ENCODE peak calls at places on chromosomes 3 and 15, in four cellular contexts. Y is stimulated activated CD4-positive, alpha-beta T cell treated with anti-CD3 and anti-CD28 coated beads, TNF-alpha, amount 100 ng/mL, for 24 hours; V is central memory CD4-positive, alpha-beta T cell; K is activated CD4-positive, alpha-beta T cell treated with anti-CD3 and anti-CD28 coated beads for 48 hours. M is an unnamed sample.

GRCh38 chr3:30752961-30753360 is 141.5 kb downstream of the GADL1 start:
- DNase-seq in Y (no peak), V (no peak), K (peak; percentile 21), M (no peak)

GRCh38 chr3:15055019-15055557 is 10.0 kb downstream of the MRPS25 start:
- DNase-seq in Y (peak; percentile 63), V (peak; percentile 46), K (peak; percentile 79), M (peak; percentile 55)

GRCh38 chr15:70057931-70058641 is 39.6 kb downstream of the TLE3 start:
- DNase-seq in Y (no peak), V (no peak), K (no peak), M (no peak)

GRCh38 chr3:128400683-128401082 is 66.0 kb downstream of the DNAJB8 start:
- DNase-seq in Y (no peak), V (no peak), K (no peak), M (no peak)

GRCh38 chr15:100623301-100623700 is 20.9 kb downstream of the ASB7 start:
- DNase-seq in Y (no peak), V (no peak), K (no peak), M (no peak)

GRCh38 chr15:48577495-48577894 is 68.0 kb downstream of the FBN1 start:
- DNase-seq in Y (no peak), V (no peak), K (no peak), M (no peak)

GRCh38 chr3:53498993-53499641 is 4.7 kb downstream of the CACNA1D start:
- DNase-seq in Y (no peak), V (no peak), K (no peak), M (no peak)

GRCh38 chr15:38746211-38746610 is 181.6 kb upstream of the RASGRP1 start:
- DNase-seq in Y (no peak), V (no peak), K (no peak), M (no peak)

GRCh38 chr3:177174607-177175006 is 22.7 kb downstream of the TBL1XR1 start:
- DNase-seq in Y (no peak), V (no peak), K (no peak), M (no peak)

GRCh38 chr3:31610700-31611275 is 78.1 kb downstream of the STT3B start:
- DNase-seq in Y (no peak), V (no peak), K (no peak), M (no peak)

GRCh38 chr15:76812381-76812780 is 92.8 kb downstream of the SCAPER start:
- DNase-seq in Y (no peak), V (no peak), K (no peak), M (no peak)

GRCh38 chr15:88396382-88396781 is 70.8 kb downstream of the MRPL46 start:
- DNase-seq in Y (no peak), V (no peak), K (no peak), M (no peak)

GRCh38 chr15:51726302-51727073 is 11.0 kb downstream of the LYSMD2 start:
- DNase-seq in Y (no peak), V (no peak), K (peak; percentile 57), M (peak; percentile 16)

GRCh38 chr15:79724804-79725203 is 172.0 kb downstream of the MTHFS start:
- DNase-seq in Y (no peak), V (no peak), K (no peak), M (no peak)

GRCh38 chr15:71314956-71315537 is 199.8 kb downstream of the THSD4 start:
- DNase-seq in Y (no peak), V (no peak), K (no peak), M (no peak)

GRCh38 chr3:108590443-108590842 is 921 bp downstream of the DZIP3 start:
- DNase-seq in Y (no peak), V (no peak), K (no peak), M (no peak)

GRCh38 chr15:100671858-100672543 is 69.6 kb downstream of the ASB7 start:
- DNase-seq in Y (no peak), V (no peak), K (no peak), M (no peak)

GRCh38 chr15:26235148-26235769 is 372.1 kb upstream of the ATP10A start:
- DNase-seq in Y (no peak), V (no peak), K (no peak), M (no peak)

GRCh38 chr15:95770191-95770590 is 560.3 kb upstream of the NR2F2 start:
- DNase-seq in Y (no peak), V (no peak), K (no peak), M (no peak)

GRCh38 chr3:132624790-132625189 is 27.7 kb downstream of the ACKR4 start:
- DNase-seq in Y (no peak), V (no peak), K (no peak), M (no peak)

GRCh38 chr3:160163259-160163878 is 61.9 kb upstream of the C3orf80 start:
- DNase-seq in Y (no peak), V (no peak), K (no peak), M (no peak)

GRCh38 chr3:54696313-54696712 is 231.5 kb downstream of the LRTM1 start:
- DNase-seq in Y (no peak), V (no peak), K (no peak), M (no peak)

GRCh38 chr3:179276001-179276400 is 25.1 kb upstream of the KCNMB3 start:
- DNase-seq in Y (no peak), V (no peak), K (no peak), M (no peak)

GRCh38 chr3:5160926-5161858 is 26.3 kb upstream of the EDEM1 start:
- DNase-seq in Y (no peak), V (no peak), K (peak; percentile 32), M (no peak)

GRCh38 chr3:14142567-14143270 is 17.9 kb downstream of the TMEM43 start:
- DNase-seq in Y (no peak), V (peak; percentile 88), K (peak; percentile 51), M (peak; percentile 39)

GRCh38 chr3:191958980-191959671 is 498.2 kb downstream of the PYDC2 start:
- DNase-seq in Y (no peak), V (no peak), K (no peak), M (no peak)

M was measured in activated T-helper 9 cell treated with anti-CD3 and anti-CD28 coated beads, Interleukin-2, amount 50 U/mL, for 16 hours.